ENCODE peak calls at places on chromosomes 11 and 22, in nine cellular contexts. M is CD8-positive, alpha-beta T cell; L is NCI-H460; N is RPMI7951; S is T-cell; T is heart right ventricle; B is RPMI8226; E is AG09319; I is kidney epithelial cell. W is an unnamed sample.

GRCh38 chr11:47268448-47269001 is 1.4 kb upstream of the MADD start:
- DNase-seq in I (no peak), T (no peak), B (no peak), E (no peak), M (no peak), N (no peak), L (no peak), S (no peak), W (no peak)

GRCh38 chr11:102573851-102574250 is 43.3 kb upstream of the MMP7 start:
- DNase-seq in B (no peak), M (no peak), N (peak; percentile 71), L (no peak), E (no peak), S (no peak), I (no peak), T (no peak), W (no peak)

GRCh38 chr11:61880454-61880853 is 10.9 kb downstream of the FADS3 start:
- DNase-seq in S (no peak), B (no peak), T (no peak), I (no peak), E (no peak), M (no peak), L (no peak), N (no peak), W (no peak)

GRCh38 chr11:115333106-115333505 is 171.1 kb downstream of the CADM1 start:
- DNase-seq in L (no peak), N (peak; percentile 76), I (no peak), M (no peak), B (no peak), T (no peak), E (no peak), S (no peak), W (no peak)

GRCh38 chr11:123305601-123306000 is 110.6 kb upstream of the CLMP start:
- DNase-seq in B (no peak), S (no peak), T (no peak), I (no peak), L (no peak), E (no peak), M (no peak), N (no peak), W (no peak)

GRCh38 chr11:17807034-17807433 is 72.5 kb downstream of the KCNC1 start:
- DNase-seq in B (no peak), E (no peak), L (no peak), I (no peak), N (no peak), M (no peak), T (no peak), S (no peak), W (no peak)

GRCh38 chr11:94885133-94885532 is 88.2 kb downstream of the CWC15 start:
- DNase-seq in M (no peak), I (peak; percentile 68), S (no peak), L (no peak), E (no peak), T (no peak), B (no peak), N (peak; percentile 96), W (no peak)

GRCh38 chr11:46984987-46985386 is 48.4 kb downstream of the CSTPP1 start:
- DNase-seq in S (no peak), B (no peak), N (no peak), I (no peak), E (no peak), M (no peak), T (no peak), L (no peak), W (no peak)

GRCh38 chr11:14218728-14219127 is 140.3 kb downstream of the RRAS2 start:
- DNase-seq in S (no peak), L (no peak), E (no peak), T (no peak), M (no peak), B (no peak), I (no peak), N (no peak), W (no peak)

GRCh38 chr11:96155627-96156378 is 187.2 kb downstream of the MAML2 start:
- DNase-seq in E (peak; percentile 81), B (no peak), L (peak; percentile 73), S (no peak), T (peak; percentile 91), N (peak; percentile 99), M (no peak), I (peak; percentile 90), W (peak; percentile 41)

GRCh38 chr11:121152764-121153163 is 51.7 kb downstream of the TECTA start:
- DNase-seq in E (no peak), M (no peak), I (no peak), N (no peak), L (no peak), T (no peak), B (no peak), S (no peak), W (no peak)

GRCh38 chr22:23243859-23244689 is 63.8 kb downstream of the BCR start:
- DNase-seq in T (no peak), M (no peak), S (no peak), N (no peak), I (no peak), E (no peak), L (no peak), B (no peak), W (no peak)

GRCh38 chr11:35852056-35852455 is 91.8 kb upstream of the LDLRAD3 start:
- DNase-seq in B (no peak), N (no peak), L (no peak), M (no peak), T (peak; percentile 17), E (no peak), S (no peak), I (no peak), W (no peak)

GRCh38 chr11:45264839-45265515 is 21.2 kb downstream of the SYT13 start:
- DNase-seq in L (no peak), B (no peak), S (no peak), T (no peak), E (no peak), I (peak; percentile 87), N (peak; percentile 88), M (no peak), W (no peak)

GRCh38 chr22:35411112-35411511 is 11.2 kb downstream of the MCM5 start:
- DNase-seq in B (no peak), T (peak; percentile 23), S (no peak), E (no peak), N (no peak), M (no peak), I (no peak), L (no peak), W (no peak)